ENCODE peak calls at places on chromosomes 4 and X, in ten cellular contexts. One of them, this sample, is unnamed.

GRCh38 chr4:1116837-1117236 is 3.5 kb upstream of the RNF212 start:
- DNase-seq in AG08395: no peak
- DNase-seq in germinal center: no peak
- DNase-seq in DND-41: no peak
- DNase-seq in transverse colon: no peak
- DNase-seq in T-helper 9 cell: no peak
- DNase-seq in activated effector memory CD4-positive, alpha-beta T cell treated with anti-CD3 and anti-CD28 coated beads, Interleukin-2, amount 50 U/mL, for 16 hours: no peak
- DNase-seq in heart right ventricle: no peak
- DNase-seq in effector CD4-positive, alpha-beta T cell: no peak
- DNase-seq in H9: no peak
- DNase-seq in this sample: no peak

GRCh38 chr4:113316879-113317278 is 267.4 kb downstream of the ANK2 start:
- DNase-seq in AG08395: no peak
- DNase-seq in germinal center: peak
- DNase-seq in DND-41: no peak
- DNase-seq in transverse colon: no peak
- DNase-seq in T-helper 9 cell: no peak
- DNase-seq in activated effector memory CD4-positive, alpha-beta T cell treated with anti-CD3 and anti-CD28 coated beads, Interleukin-2, amount 50 U/mL, for 16 hours: no peak
- DNase-seq in heart right ventricle: no peak
- DNase-seq in effector CD4-positive, alpha-beta T cell: no peak
- DNase-seq in H9: no peak
- DNase-seq in this sample: no peak

GRCh38 chr4:65893957-65894755 is 223.9 kb upstream of the EPHA5 start:
- DNase-seq in AG08395: no peak
- DNase-seq in germinal center: no peak
- DNase-seq in DND-41: no peak
- DNase-seq in transverse colon: no peak
- DNase-seq in T-helper 9 cell: no peak
- DNase-seq in activated effector memory CD4-positive, alpha-beta T cell treated with anti-CD3 and anti-CD28 coated beads, Interleukin-2, amount 50 U/mL, for 16 hours: no peak
- DNase-seq in heart right ventricle: no peak
- DNase-seq in effector CD4-positive, alpha-beta T cell: no peak
- DNase-seq in H9: no peak
- DNase-seq in this sample: no peak

GRCh38 chrX:120604359-120604782 is 470 bp downstream of the MCTS1 start:
- DNase-seq in AG08395: peak
- DNase-seq in germinal center: peak
- DNase-seq in DND-41: peak
- DNase-seq in transverse colon: peak
- DNase-seq in T-helper 9 cell: peak
- DNase-seq in activated effector memory CD4-positive, alpha-beta T cell treated with anti-CD3 and anti-CD28 coated beads, Interleukin-2, amount 50 U/mL, for 16 hours: peak
- DNase-seq in heart right ventricle: no peak
- DNase-seq in effector CD4-positive, alpha-beta T cell: peak
- DNase-seq in H9: no peak
- DNase-seq in this sample: no peak

GRCh38 chr4:97560009-97560408 is 583.3 kb downstream of the STPG2 start:
- DNase-seq in AG08395: no peak
- DNase-seq in germinal center: no peak
- DNase-seq in DND-41: no peak
- DNase-seq in transverse colon: no peak
- DNase-seq in T-helper 9 cell: no peak
- DNase-seq in activated effector memory CD4-positive, alpha-beta T cell treated with anti-CD3 and anti-CD28 coated beads, Interleukin-2, amount 50 U/mL, for 16 hours: no peak
- DNase-seq in heart right ventricle: no peak
- DNase-seq in effector CD4-positive, alpha-beta T cell: no peak
- DNase-seq in H9: no peak
- DNase-seq in this sample: no peak

GRCh38 chr4:7857238-7857701 is 82.4 kb downstream of the AFAP1 start:
- DNase-seq in AG08395: peak
- DNase-seq in germinal center: no peak
- DNase-seq in DND-41: no peak
- DNase-seq in transverse colon: no peak
- DNase-seq in T-helper 9 cell: no peak
- DNase-seq in activated effector memory CD4-positive, alpha-beta T cell treated with anti-CD3 and anti-CD28 coated beads, Interleukin-2, amount 50 U/mL, for 16 hours: no peak
- DNase-seq in heart right ventricle: no peak
- DNase-seq in effector CD4-positive, alpha-beta T cell: no peak
- DNase-seq in H9: no peak
- DNase-seq in this sample: no peak

GRCh38 chrX:68999931-69000330 is 165.3 kb downstream of the PJA1 start:
- DNase-seq in AG08395: no peak
- DNase-seq in germinal center: no peak
- DNase-seq in DND-41: no peak
- DNase-seq in transverse colon: no peak
- DNase-seq in T-helper 9 cell: no peak
- DNase-seq in activated effector memory CD4-positive, alpha-beta T cell treated with anti-CD3 and anti-CD28 coated beads, Interleukin-2, amount 50 U/mL, for 16 hours: no peak
- DNase-seq in heart right ventricle: no peak
- DNase-seq in effector CD4-positive, alpha-beta T cell: no peak
- DNase-seq in H9: no peak
- DNase-seq in this sample: no peak

GRCh38 chrX:110086162-110086915 is 83.4 kb downstream of the TMEM164 start:
- DNase-seq in AG08395: no peak
- DNase-seq in germinal center: no peak
- DNase-seq in DND-41: no peak
- DNase-seq in transverse colon: no peak
- DNase-seq in T-helper 9 cell: no peak
- DNase-seq in activated effector memory CD4-positive, alpha-beta T cell treated with anti-CD3 and anti-CD28 coated beads, Interleukin-2, amount 50 U/mL, for 16 hours: no peak
- DNase-seq in heart right ventricle: no peak
- DNase-seq in effector CD4-positive, alpha-beta T cell: no peak
- DNase-seq in H9: no peak
- DNase-seq in this sample: no peak

GRCh38 chrX:103699243-103699642 is 11.5 kb upstream of the TMEM31 start:
- DNase-seq in AG08395: no peak
- DNase-seq in germinal center: no peak
- DNase-seq in DND-41: no peak
- DNase-seq in transverse colon: no peak
- DNase-seq in T-helper 9 cell: no peak
- DNase-seq in activated effector memory CD4-positive, alpha-beta T cell treated with anti-CD3 and anti-CD28 coated beads, Interleukin-2, amount 50 U/mL, for 16 hours: no peak
- DNase-seq in heart right ventricle: no peak
- DNase-seq in effector CD4-positive, alpha-beta T cell: no peak
- DNase-seq in H9: no peak
- DNase-seq in this sample: no peak

GRCh38 chr4:1205641-1206298 is 33.4 kb upstream of the SPON2 start:
- DNase-seq in AG08395: no peak
- DNase-seq in germinal center: no peak
- DNase-seq in DND-41: peak
- DNase-seq in transverse colon: peak
- DNase-seq in T-helper 9 cell: no peak
- DNase-seq in activated effector memory CD4-positive, alpha-beta T cell treated with anti-CD3 and anti-CD28 coated beads, Interleukin-2, amount 50 U/mL, for 16 hours: peak
- DNase-seq in heart right ventricle: peak
- DNase-seq in effector CD4-positive, alpha-beta T cell: peak
- DNase-seq in H9: peak
- DNase-seq in this sample: no peak

GRCh38 chr4:63080929-63081328 is 1328.3 kb downstream of the TECRL start:
- DNase-seq in AG08395: no peak
- DNase-seq in germinal center: no peak
- DNase-seq in DND-41: no peak
- DNase-seq in transverse colon: no peak
- DNase-seq in T-helper 9 cell: no peak
- DNase-seq in activated effector memory CD4-positive, alpha-beta T cell treated with anti-CD3 and anti-CD28 coated beads, Interleukin-2, amount 50 U/mL, for 16 hours: no peak
- DNase-seq in heart right ventricle: no peak
- DNase-seq in effector CD4-positive, alpha-beta T cell: no peak
- DNase-seq in H9: no peak
- DNase-seq in this sample: no peak

GRCh38 chr4:53622739-53623151 is 31.5 kb upstream of the LNX1 start:
- DNase-seq in AG08395: peak
- DNase-seq in germinal center: no peak
- DNase-seq in DND-41: no peak
- DNase-seq in transverse colon: no peak
- DNase-seq in T-helper 9 cell: no peak
- DNase-seq in activated effector memory CD4-positive, alpha-beta T cell treated with anti-CD3 and anti-CD28 coated beads, Interleukin-2, amount 50 U/mL, for 16 hours: no peak
- DNase-seq in heart right ventricle: no peak
- DNase-seq in effector CD4-positive, alpha-beta T cell: no peak
- DNase-seq in H9: no peak
- DNase-seq in this sample: no peak

GRCh38 chrX:103211012-103211715 is 3.7 kb upstream of the BEX4 start:
- DNase-seq in AG08395: peak
- DNase-seq in germinal center: peak
- DNase-seq in DND-41: peak
- DNase-seq in transverse colon: peak
- DNase-seq in T-helper 9 cell: no peak
- DNase-seq in activated effector memory CD4-positive, alpha-beta T cell treated with anti-CD3 and anti-CD28 coated beads, Interleukin-2, amount 50 U/mL, for 16 hours: peak
- DNase-seq in heart right ventricle: no peak
- DNase-seq in effector CD4-positive, alpha-beta T cell: peak
- DNase-seq in H9: peak
- DNase-seq in this sample: peak

GRCh38 chr4:75830906-75831305 is 71.3 kb downstream of the PPEF2 start:
- DNase-seq in AG08395: no peak
- DNase-seq in germinal center: no peak
- DNase-seq in DND-41: no peak
- DNase-seq in transverse colon: no peak
- DNase-seq in T-helper 9 cell: no peak
- DNase-seq in activated effector memory CD4-positive, alpha-beta T cell treated with anti-CD3 and anti-CD28 coated beads, Interleukin-2, amount 50 U/mL, for 16 hours: no peak
- DNase-seq in heart right ventricle: no peak
- DNase-seq in effector CD4-positive, alpha-beta T cell: no peak
- DNase-seq in H9: no peak
- DNase-seq in this sample: no peak